ENCODE peak calls at places on chromosome 1, in nine cellular contexts. One of them, this sample, is unnamed.

GRCh38 chr1:234839663-234840062 is 229.7 kb upstream of the IRF2BP2 start:
- DNase-seq in stimulated activated CD8-positive, alpha-beta memory T cell treated with anti-CD3 and anti-CD28 coated beads, Interleukin-2, amount 100 ng/mL, for 1 hour: no peak
- DNase-seq in GM12865: peak
- DNase-seq in B cell: no peak
- DNase-seq in AG09309: no peak
- DNase-seq in mesothelial cell of epicardium: no peak
- DNase-seq in esophagus muscularis mucosa: no peak
- DNase-seq in psoas muscle: no peak
- DNase-seq in Peyer's patch: no peak
- DNase-seq in this sample: no peak

GRCh38 chr1:47235822-47236221 is 3.8 kb upstream of the TAL1 start:
- DNase-seq in stimulated activated CD8-positive, alpha-beta memory T cell treated with anti-CD3 and anti-CD28 coated beads, Interleukin-2, amount 100 ng/mL, for 1 hour: no peak
- DNase-seq in GM12865: no peak
- DNase-seq in B cell: no peak
- DNase-seq in AG09309: no peak
- DNase-seq in mesothelial cell of epicardium: no peak
- DNase-seq in esophagus muscularis mucosa: no peak
- DNase-seq in psoas muscle: no peak
- DNase-seq in Peyer's patch: no peak
- DNase-seq in this sample: no peak

GRCh38 chr1:33373606-33374005 is 52.7 kb upstream of the A3GALT2 start:
- DNase-seq in stimulated activated CD8-positive, alpha-beta memory T cell treated with anti-CD3 and anti-CD28 coated beads, Interleukin-2, amount 100 ng/mL, for 1 hour: no peak
- DNase-seq in GM12865: no peak
- DNase-seq in B cell: no peak
- DNase-seq in AG09309: no peak
- DNase-seq in mesothelial cell of epicardium: no peak
- DNase-seq in esophagus muscularis mucosa: no peak
- DNase-seq in psoas muscle: no peak
- DNase-seq in Peyer's patch: no peak
- DNase-seq in this sample: no peak

GRCh38 chr1:212583643-212584042 is 24.9 kb upstream of the ATF3 start:
- DNase-seq in stimulated activated CD8-positive, alpha-beta memory T cell treated with anti-CD3 and anti-CD28 coated beads, Interleukin-2, amount 100 ng/mL, for 1 hour: no peak
- DNase-seq in GM12865: no peak
- DNase-seq in B cell: no peak
- DNase-seq in AG09309: no peak
- DNase-seq in mesothelial cell of epicardium: no peak
- DNase-seq in esophagus muscularis mucosa: no peak
- DNase-seq in psoas muscle: no peak
- DNase-seq in Peyer's patch: no peak
- DNase-seq in this sample: no peak

GRCh38 chr1:115134850-115135484 is 45.7 kb upstream of the TSPAN2 start:
- DNase-seq in stimulated activated CD8-positive, alpha-beta memory T cell treated with anti-CD3 and anti-CD28 coated beads, Interleukin-2, amount 100 ng/mL, for 1 hour: no peak
- DNase-seq in GM12865: no peak
- DNase-seq in B cell: no peak
- DNase-seq in AG09309: peak
- DNase-seq in mesothelial cell of epicardium: no peak
- DNase-seq in esophagus muscularis mucosa: no peak
- DNase-seq in psoas muscle: no peak
- DNase-seq in Peyer's patch: no peak
- DNase-seq in this sample: peak

GRCh38 chr1:206766251-206766856 is 4.2 kb upstream of the IL19 start:
- DNase-seq in stimulated activated CD8-positive, alpha-beta memory T cell treated with anti-CD3 and anti-CD28 coated beads, Interleukin-2, amount 100 ng/mL, for 1 hour: peak
- DNase-seq in GM12865: peak
- DNase-seq in B cell: peak
- DNase-seq in AG09309: peak
- DNase-seq in mesothelial cell of epicardium: no peak
- DNase-seq in esophagus muscularis mucosa: no peak
- DNase-seq in psoas muscle: peak
- DNase-seq in Peyer's patch: peak
- DNase-seq in this sample: peak

GRCh38 chr1:37732111-37732780 is 32.7 kb downstream of the EPHA10 start:
- DNase-seq in stimulated activated CD8-positive, alpha-beta memory T cell treated with anti-CD3 and anti-CD28 coated beads, Interleukin-2, amount 100 ng/mL, for 1 hour: no peak
- DNase-seq in GM12865: no peak
- DNase-seq in B cell: no peak
- DNase-seq in AG09309: no peak
- DNase-seq in mesothelial cell of epicardium: no peak
- DNase-seq in esophagus muscularis mucosa: no peak
- DNase-seq in psoas muscle: peak
- DNase-seq in Peyer's patch: peak
- DNase-seq in this sample: no peak

GRCh38 chr1:212507361-212507760 is 74.6 kb downstream of the NENF start:
- DNase-seq in stimulated activated CD8-positive, alpha-beta memory T cell treated with anti-CD3 and anti-CD28 coated beads, Interleukin-2, amount 100 ng/mL, for 1 hour: no peak
- DNase-seq in GM12865: no peak
- DNase-seq in B cell: no peak
- DNase-seq in AG09309: no peak
- DNase-seq in mesothelial cell of epicardium: no peak
- DNase-seq in esophagus muscularis mucosa: no peak
- DNase-seq in psoas muscle: no peak
- DNase-seq in Peyer's patch: no peak
- DNase-seq in this sample: no peak

GRCh38 chr1:154413177-154413576 is 8.0 kb downstream of the IL6R start:
- DNase-seq in stimulated activated CD8-positive, alpha-beta memory T cell treated with anti-CD3 and anti-CD28 coated beads, Interleukin-2, amount 100 ng/mL, for 1 hour: no peak
- DNase-seq in GM12865: no peak
- DNase-seq in B cell: no peak
- DNase-seq in AG09309: no peak
- DNase-seq in mesothelial cell of epicardium: no peak
- DNase-seq in esophagus muscularis mucosa: no peak
- DNase-seq in psoas muscle: no peak
- DNase-seq in Peyer's patch: no peak
- DNase-seq in this sample: no peak

GRCh38 chr1:228090613-228091081 is 8.1 kb downstream of the ARF1 start:
- DNase-seq in stimulated activated CD8-positive, alpha-beta memory T cell treated with anti-CD3 and anti-CD28 coated beads, Interleukin-2, amount 100 ng/mL, for 1 hour: no peak
- DNase-seq in GM12865: no peak
- DNase-seq in B cell: no peak
- DNase-seq in AG09309: no peak
- DNase-seq in mesothelial cell of epicardium: no peak
- DNase-seq in esophagus muscularis mucosa: no peak
- DNase-seq in psoas muscle: peak
- DNase-seq in Peyer's patch: peak
- DNase-seq in this sample: no peak

GRCh38 chr1:22626219-22626902 is 10.1 kb upstream of the C1QA start:
- DNase-seq in stimulated activated CD8-positive, alpha-beta memory T cell treated with anti-CD3 and anti-CD28 coated beads, Interleukin-2, amount 100 ng/mL, for 1 hour: no peak
- DNase-seq in GM12865: no peak
- DNase-seq in B cell: no peak
- DNase-seq in AG09309: no peak
- DNase-seq in mesothelial cell of epicardium: no peak
- DNase-seq in esophagus muscularis mucosa: no peak
- DNase-seq in psoas muscle: peak
- DNase-seq in Peyer's patch: no peak
- DNase-seq in this sample: no peak

GRCh38 chr1:225422795-225423517 is 4.9 kb downstream of the LBR start:
- DNase-seq in stimulated activated CD8-positive, alpha-beta memory T cell treated with anti-CD3 and anti-CD28 coated beads, Interleukin-2, amount 100 ng/mL, for 1 hour: no peak
- DNase-seq in GM12865: no peak
- DNase-seq in B cell: no peak
- DNase-seq in AG09309: no peak
- DNase-seq in mesothelial cell of epicardium: no peak
- DNase-seq in esophagus muscularis mucosa: no peak
- DNase-seq in psoas muscle: no peak
- DNase-seq in Peyer's patch: no peak
- DNase-seq in this sample: no peak

This sample was measured in HS-5.